ENCODE peak calls at places on chromosomes 16 and 17, in ten cellular contexts. X is body of pancreas; C is SK-N-MC; U is breast epithelium; W is BJ; E is CD4-positive, CD25-positive, alpha-beta regulatory T cell; G is coronary artery; K is MM.1S; P is lower leg skin; N is naive thymus-derived CD4-positive, alpha-beta T cell. Z is an unnamed sample.
A peak's percentile ranks its signal among the peaks of the same experiment; 100 is the strongest.

GRCh38 chr17:69141802-69142472 is at the start of gene ABCA6:
- DNase-seq in K (no peak), W (peak; percentile 20), U (no peak), P (peak; percentile 43), N (no peak), C (no peak), G (no peak), X (no peak), E (no peak), Z (peak; percentile 15)

GRCh38 chr17:28878981-28879380 is 18.6 kb downstream of the FLOT2 start:
- DNase-seq in N (no peak), C (no peak), E (no peak), W (no peak), X (peak; percentile 43), P (no peak), G (no peak), K (peak; percentile 31), U (no peak), Z (no peak)

GRCh38 chr17:60526726-60527125 is 684 bp upstream of the APPBP2 start:
- DNase-seq in P (no peak), E (no peak), G (no peak), X (no peak), W (no peak), U (no peak), K (no peak), C (no peak), N (no peak), Z (no peak)

GRCh38 chr17:80113033-80113484 is 11.7 kb downstream of the GAA start:
- DNase-seq in U (no peak), X (no peak), N (no peak), K (no peak), P (no peak), C (no peak), G (no peak), E (no peak), W (no peak), Z (no peak)

GRCh38 chr17:40554646-40555295 is 10.5 kb downstream of the CCR7 start:
- DNase-seq in X (no peak), P (peak; percentile 15), K (no peak), W (no peak), N (no peak), G (peak; percentile 71), U (no peak), C (no peak), E (no peak), Z (no peak)

GRCh38 chr17:68011199-68011665 is 15.0 kb upstream of the C17orf58 start:
- DNase-seq in G (no peak), K (peak; percentile 57), P (peak; percentile 25), E (peak; percentile 40), C (no peak), U (peak; percentile 64), X (peak; percentile 61), W (no peak), N (no peak), Z (peak; percentile 42)

GRCh38 chr17:38874505-38875419 is 4.9 kb downstream of the LASP1 start:
- DNase-seq in U (no peak), C (no peak), K (no peak), X (no peak), W (no peak), E (no peak), G (no peak), N (no peak), P (no peak), Z (no peak)

GRCh38 chr17:71636644-71637043 is 484.2 kb upstream of the SOX9 start:
- DNase-seq in K (no peak), W (no peak), G (no peak), X (no peak), N (no peak), U (no peak), P (no peak), C (no peak), E (no peak), Z (no peak)

GRCh38 chr17:39612935-39613465 is 5.3 kb upstream of the NEUROD2 start:
- DNase-seq in P (no peak), W (no peak), G (no peak), K (no peak), U (no peak), E (no peak), N (no peak), C (no peak), X (no peak), Z (no peak)

GRCh38 chr17:15431201-15431600 is 36.2 kb downstream of the CDRT4 start:
- DNase-seq in C (no peak), W (no peak), K (no peak), E (no peak), P (no peak), G (no peak), X (no peak), N (no peak), U (no peak), Z (no peak)

GRCh38 chr17:3722716-3723115 is 987 bp upstream of the HASPIN start:
- DNase-seq in G (no peak), P (no peak), X (no peak), E (no peak), N (no peak), K (no peak), W (no peak), U (no peak), C (no peak), Z (no peak)

DNA sequence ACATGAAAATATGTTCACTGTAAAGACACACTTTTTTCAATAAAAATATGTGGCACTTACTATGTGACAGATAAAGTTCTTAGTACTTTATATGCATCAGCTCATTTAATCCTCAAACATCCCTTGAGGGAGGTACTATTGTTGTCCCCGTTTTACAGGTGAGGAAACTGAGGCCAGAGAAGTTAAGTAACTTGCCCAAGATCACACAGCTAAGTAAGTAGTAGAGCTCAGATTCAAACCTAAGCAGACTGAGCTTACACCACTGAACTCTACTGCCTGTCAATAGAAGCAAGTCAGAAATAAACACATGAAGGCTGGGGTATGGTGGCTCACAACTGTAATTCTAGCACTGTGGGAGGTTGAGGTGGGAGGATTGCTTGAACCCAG is 13.9 kb downstream of the CDH3 start:
- DNase-seq in X (no peak), P (no peak), K (no peak), G (no peak), N (no peak), W (no peak), E (no peak), C (no peak), U (no peak), Z (no peak)
- H3K4me3 ChIP-seq in X (no peak overlapping the region), P (no peak overlapping the region), K (no peak overlapping the region), G (no peak overlapping the region), N (no peak overlapping the region), W (no peak overlapping the region), E (no peak overlapping the region), C (peak overlapping the region; percentile 58), U (no peak overlapping the region), Z (no peak overlapping the region)

DNA sequence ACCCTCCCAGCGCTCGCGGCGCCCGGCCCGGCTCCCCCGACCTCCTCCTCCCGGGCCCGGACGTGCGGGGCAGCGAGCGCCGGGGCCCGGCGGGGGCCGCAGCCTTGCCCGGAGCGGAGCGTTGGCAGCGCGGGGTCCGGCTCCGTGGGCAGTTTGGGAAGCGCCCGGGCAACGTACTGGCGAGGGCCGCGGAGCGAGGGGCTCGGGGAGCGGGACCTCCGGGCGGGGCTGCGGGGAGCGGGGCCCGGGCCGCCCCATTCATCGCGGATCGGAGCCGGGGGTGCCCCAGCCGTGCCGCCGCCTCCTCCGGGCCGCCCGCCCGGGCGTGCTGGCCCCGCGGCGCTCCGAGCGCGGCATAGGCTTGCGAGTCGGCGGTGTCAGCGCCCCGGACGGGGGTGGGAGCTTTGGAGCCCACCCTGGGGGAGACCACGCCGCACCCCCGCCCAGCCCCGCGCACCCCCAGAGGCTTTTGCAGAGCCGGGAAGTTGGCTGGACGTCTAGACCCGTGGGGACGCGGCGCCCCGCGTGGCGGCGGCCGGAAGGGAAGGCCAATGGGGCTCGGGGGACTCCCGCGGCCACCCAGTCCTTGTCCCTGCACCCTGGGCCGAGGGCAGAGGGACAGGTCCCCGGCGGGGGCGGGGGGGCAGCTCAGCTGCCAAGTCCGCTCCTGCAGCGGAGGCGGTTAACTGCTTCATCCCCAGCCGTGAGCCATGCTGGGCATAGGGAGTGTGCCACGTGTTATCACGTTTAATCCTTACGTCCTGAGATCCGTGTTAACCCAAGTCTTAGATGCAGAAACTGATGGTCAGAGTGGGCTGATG is 852 bp downstream of the ZNF469 start:
- DNase-seq in K (no peak), C (no peak), X (peak; percentile 38), G (no peak), U (no peak), W (no peak), N (no peak), E (no peak), P (no peak), Z (peak; percentile 75)
- H3K4me3 ChIP-seq in K (no peak overlapping the region), C (no peak overlapping the region), X (no peak overlapping the region), G (peak overlapping the region; percentile 89), U (peak overlapping the region; percentile 44), W (peak overlapping the region; percentile 50), N (no peak overlapping the region), E (no peak overlapping the region), P (no peak overlapping the region), Z (peak overlapping the region; percentile 91)

GRCh38 chr16:30649725-30650368 is 913 bp upstream of the PRR14 start:
- DNase-seq in N (no peak), X (no peak), E (no peak), P (no peak), W (no peak), U (no peak), G (peak; percentile 85), C (no peak), K (no peak), Z (no peak)
- H3K4me3 ChIP-seq in N (peak overlapping the region; percentile 100), X (no peak overlapping the region), E (peak overlapping the region; percentile 71), P (peak overlapping the region; percentile 45), W (peak overlapping the region; percentile 15), U (peak overlapping the region; percentile 74), G (peak overlapping the region; percentile 77), C (peak overlapping the region; percentile 33), K (peak overlapping the region; percentile 68), Z (peak overlapping the region; percentile 54)

GRCh38 chr16:26599786-26600107 is 467.0 kb upstream of the C16orf82 start:
- DNase-seq in X (no peak), E (no peak), W (no peak), N (no peak), P (no peak), C (no peak), G (no peak), K (no peak), U (no peak), Z (no peak)
- H3K4me3 ChIP-seq in X (no peak overlapping the region), E (no peak overlapping the region), W (no peak overlapping the region), N (no peak overlapping the region), P (no peak overlapping the region), C (no peak overlapping the region), G (no peak overlapping the region), K (no peak overlapping the region), U (no peak overlapping the region), Z (no peak overlapping the region)

DNA sequence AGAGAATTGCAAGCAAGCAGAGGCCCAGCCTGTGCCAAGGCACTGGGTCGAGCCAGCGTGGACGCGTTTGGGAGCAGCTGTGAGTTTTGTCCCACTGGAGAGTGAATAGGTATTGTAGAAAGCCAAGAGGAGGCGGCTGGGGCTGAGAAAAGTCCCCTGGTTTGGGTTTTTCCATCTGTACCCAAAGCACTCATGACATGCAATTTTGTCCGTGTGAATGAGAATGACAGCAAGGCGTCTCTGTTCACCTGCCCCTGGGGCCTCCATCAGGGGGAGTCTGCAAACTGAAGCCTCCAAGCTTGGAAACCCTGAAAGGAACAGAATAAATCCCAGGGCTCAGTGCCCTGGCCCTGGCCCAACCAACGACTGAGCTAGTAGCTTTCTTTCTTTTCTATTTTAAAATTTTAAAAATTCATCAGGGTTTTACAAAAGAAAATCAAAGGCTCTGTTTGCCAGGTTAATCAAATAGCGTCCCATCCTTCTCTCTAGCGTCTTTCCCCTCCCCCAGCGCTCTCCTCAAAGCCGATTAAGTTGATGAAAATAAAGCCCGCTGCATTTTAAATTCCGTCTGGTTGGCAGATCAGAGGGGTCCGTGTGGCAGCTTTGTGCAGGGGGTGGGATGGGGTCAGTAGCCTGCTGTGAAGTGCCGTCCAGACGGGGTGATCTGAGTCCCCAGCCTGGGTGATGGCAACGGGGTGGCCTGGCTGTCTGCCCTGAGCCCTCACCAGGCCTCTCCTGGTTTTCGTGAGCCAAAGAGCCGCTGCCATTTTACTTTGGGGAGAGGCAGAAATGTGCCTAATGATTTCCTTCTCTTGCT is 171.0 kb downstream of the KATNIP start:
- DNase-seq in U (no peak), K (no peak), E (no peak), P (no peak), W (no peak), G (no peak), C (no peak), N (no peak), X (no peak), Z (no peak)
- H3K4me3 ChIP-seq in U (peak overlapping the region; percentile 22), K (no peak overlapping the region), E (no peak overlapping the region), P (no peak overlapping the region), W (no peak overlapping the region), G (peak overlapping the region; percentile 46), C (no peak overlapping the region), N (no peak overlapping the region), X (no peak overlapping the region), Z (no peak overlapping the region)

Z was measured in SJSA1.